ENCODE peak calls at places on chromosomes 2 and 18, in five cellular contexts. I, J, Q, V and D are unnamed samples.

GRCh38 chr18:7084766-7085080 is 32.9 kb downstream of the LAMA1 start:
- DNase-seq in V (no peak), Q (no peak), I (no peak), J (no peak), D (no peak)

GRCh38 chr2:231321556-231322334 is 73.8 kb upstream of the B3GNT7 start:
- DNase-seq in J (peak), V (peak), I (no peak), Q (no peak), D (peak)

GRCh38 chr2:151306621-151307020 is 17.2 kb upstream of the NMI start:
- DNase-seq in Q (no peak), V (no peak), J (no peak), I (no peak), D (no peak)

GRCh38 chr2:111663471-111663951 is 220.5 kb downstream of the ANAPC1 start:
- DNase-seq in Q (no peak), J (no peak), V (no peak), I (no peak), D (no peak)

GRCh38 chr18:13813271-13813849 is 10.6 kb upstream of the MC5R start:
- DNase-seq in J (no peak), Q (peak), V (peak), I (peak), D (peak)

GRCh38 chr18:69755041-69755440 is 192.6 kb downstream of the CD226 start:
- DNase-seq in V (no peak), J (no peak), Q (no peak), I (no peak), D (no peak)

GRCh38 chr2:152550386-152550785 is 166.9 kb downstream of the PRPF40A start:
- DNase-seq in J (no peak), Q (no peak), V (no peak), I (no peak), D (no peak)

GRCh38 chr2:241514986-241515737 is 6.8 kb upstream of the STK25 start:
- DNase-seq in Q (peak), I (peak), V (no peak), J (no peak), D (peak)

GRCh38 chr18:70422061-70422965 is 133.5 kb downstream of the SOCS6 start:
- DNase-seq in V (peak), Q (no peak), J (peak), I (no peak), D (no peak)

GRCh38 chr18:67400502-67401117 is 115.9 kb downstream of the DSEL start:
- DNase-seq in J (no peak), I (no peak), Q (no peak), V (no peak), D (no peak)

GRCh38 chr2:240994161-240994896 is 4.1 kb upstream of the SNED1 start:
- DNase-seq in J (peak), I (no peak), Q (no peak), V (peak), D (no peak)

GRCh38 chr2:238601433-238602222 is 174.9 kb downstream of the ASB1 start:
- DNase-seq in I (no peak), V (peak), J (no peak), Q (no peak), D (no peak)

GRCh38 chr18:45978084-45978483 is 11.0 kb upstream of the EPG5 start:
- DNase-seq in J (no peak), I (no peak), V (no peak), Q (peak), D (no peak)

GRCh38 chr2:44148997-44149396 is 19.7 kb upstream of the PPM1B start:
- DNase-seq in J (no peak), Q (no peak), V (no peak), I (no peak), D (no peak)

GRCh38 chr2:147792966-147793617 is 51.7 kb upstream of the ACVR2A start:
- DNase-seq in V (no peak), I (no peak), Q (no peak), J (no peak), D (no peak)

GRCh38 chr2:112198780-112199179 is 56.1 kb downstream of the ZC3H8 start:
- DNase-seq in Q (no peak), J (no peak), I (no peak), V (no peak), D (no peak)

GRCh38 chr18:22363867-22364463 is 53.8 kb downstream of the CTAGE1 start:
- DNase-seq in Q (no peak), J (no peak), V (no peak), I (no peak), D (no peak)

GRCh38 chr2:112010751-112011150 is 44.3 kb upstream of the TMEM87B start:
- DNase-seq in J (peak), V (no peak), Q (no peak), I (no peak), D (no peak)

GRCh38 chr2:54183281-54183680 is 67.9 kb downstream of the ACYP2 start:
- DNase-seq in J (no peak), I (no peak), V (no peak), Q (no peak), D (no peak)

GRCh38 chr2:207970825-207971142 is 54.5 kb downstream of the PLEKHM3 start:
- DNase-seq in Q (no peak), V (no peak), I (no peak), J (no peak), D (no peak)

GRCh38 chr2:72883356-72883962 is 3.7 kb upstream of the SPR start:
- DNase-seq in I (peak), Q (no peak), J (no peak), V (no peak), D (no peak)

GRCh38 chr2:69509011-69509749 is 71.9 kb upstream of the NFU1 start:
- DNase-seq in V (no peak), Q (no peak), I (no peak), J (no peak), D (no peak)

GRCh38 chr2:30232801-30233130 is 1.4 kb downstream of the LBH start:
- DNase-seq in Q (no peak), I (no peak), V (no peak), J (no peak), D (no peak)

GRCh38 chr2:44906972-44907371 is 34.5 kb upstream of the SIX3 start:
- DNase-seq in V (no peak), Q (no peak), J (no peak), I (no peak), D (no peak)

GRCh38 chr2:196980498-196980897 is 54.0 kb upstream of the PGAP1 start:
- DNase-seq in V (no peak), J (no peak), I (no peak), Q (no peak), D (no peak)

GRCh38 chr2:148876589-148877402 is 1.8 kb downstream of the KIF5C start:
- DNase-seq in I (no peak), V (no peak), J (peak), Q (peak), D (peak)

GRCh38 chr2:186734957-186735734 is 41.3 kb downstream of the FAM171B start:
- DNase-seq in V (no peak), Q (no peak), I (no peak), J (no peak), D (no peak)

GRCh38 chr2:53584986-53585385 is 182.6 kb upstream of the CHAC2 start:
- DNase-seq in I (no peak), Q (no peak), J (no peak), V (no peak), D (no peak)

GRCh38 chr2:182444806-182445205 is 18.0 kb upstream of the PDE1A start:
- DNase-seq in V (no peak), Q (no peak), J (no peak), I (no peak), D (no peak)

GRCh38 chr2:240586919-240587800 is 626 bp downstream of the CAPN10 start:
- DNase-seq in I (peak), J (peak), Q (peak), V (peak), D (peak)

GRCh38 chr18:59200787-59201186 is 19.2 kb upstream of the GRP start:
- DNase-seq in V (no peak), Q (peak), J (no peak), I (no peak), D (no peak)
- TF ChIP-seq CTCF in V (no peak), Q (no peak), J (no peak), I (no peak), D (no peak)

DNA sequence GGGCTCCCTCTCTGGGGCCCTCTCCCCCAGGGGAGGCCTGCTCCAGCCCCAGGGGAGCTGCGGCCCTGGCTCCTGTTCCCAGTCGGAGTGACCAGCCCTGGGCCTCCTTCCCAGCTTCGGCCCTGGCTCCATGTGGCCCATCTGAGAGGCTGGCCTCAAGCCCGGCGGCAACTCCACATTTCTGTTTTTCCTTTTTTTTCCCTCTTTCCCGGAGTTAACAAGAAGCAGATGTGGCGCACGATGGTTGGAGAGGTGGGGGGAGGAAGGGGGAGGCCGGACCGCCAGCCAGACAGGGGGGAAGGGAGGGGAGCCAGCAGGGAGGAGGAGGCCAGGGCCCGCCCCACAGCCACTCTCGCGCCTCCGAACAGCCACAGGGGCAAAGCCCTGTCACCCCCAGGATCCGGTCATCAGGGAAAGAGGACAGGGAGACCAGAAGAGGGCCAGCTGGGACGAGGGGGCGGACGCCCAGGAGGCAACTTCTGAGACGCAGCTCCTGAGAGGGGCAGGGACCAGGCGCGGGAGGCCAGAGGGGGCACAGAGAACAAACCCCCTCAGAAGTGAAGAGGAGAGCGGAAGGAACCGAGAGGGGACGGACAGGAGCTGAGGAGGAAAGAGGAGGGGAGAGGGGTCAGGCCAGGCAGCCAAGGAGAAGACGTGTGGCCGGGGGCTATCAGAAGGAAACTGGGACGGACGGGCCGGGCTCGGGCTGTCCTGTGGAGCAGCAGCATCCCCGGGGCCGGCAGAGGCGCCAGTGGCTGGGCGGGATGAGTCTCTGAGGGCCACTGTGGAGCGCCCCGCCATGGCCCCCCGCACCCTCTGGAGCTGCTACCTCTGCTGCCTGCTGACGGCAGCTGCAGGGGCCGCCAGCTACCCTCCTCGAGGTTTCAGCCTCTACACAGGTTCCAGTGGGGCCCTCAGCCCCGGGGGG is at the start of gene EMILIN1:
- DNase-seq in Q (no peak), V (peak), I (no peak), J (peak), D (no peak)
- TF ChIP-seq CTCF in Q (no peak), V (no peak), I (no peak), J (no peak), D (no peak)

GRCh38 chr2:75481041-75481836 is 79.5 kb downstream of the EVA1A start:
- DNase-seq in I (no peak), Q (peak), J (no peak), V (no peak), D (no peak)
- TF ChIP-seq CTCF in I (no peak), Q (peak), J (no peak), V (no peak), D (no peak)

DNA sequence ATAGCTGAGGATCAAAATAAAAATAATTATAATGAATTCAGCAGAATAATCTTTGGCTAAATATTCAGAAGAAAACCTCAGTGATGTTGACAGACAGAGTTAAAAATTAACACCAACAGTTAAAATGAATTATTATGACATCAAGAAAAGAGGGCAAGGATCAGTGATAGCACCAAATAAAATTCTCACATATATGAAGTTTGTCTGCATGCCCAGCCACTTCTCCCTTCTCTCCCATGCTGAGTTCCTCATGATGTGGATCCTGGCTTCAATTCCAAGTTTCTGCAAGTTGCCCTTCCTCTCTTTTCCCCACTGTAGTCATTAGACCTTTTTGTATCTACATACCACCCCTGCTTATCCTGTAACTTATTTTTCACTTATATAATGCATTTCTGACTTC is 6.8 kb downstream of the STRADB start:
- DNase-seq in V (no peak), I (no peak), J (no peak), Q (no peak), D (no peak)
- TF ChIP-seq CTCF in V (no peak), I (no peak), J (no peak), Q (no peak), D (no peak)

DNA sequence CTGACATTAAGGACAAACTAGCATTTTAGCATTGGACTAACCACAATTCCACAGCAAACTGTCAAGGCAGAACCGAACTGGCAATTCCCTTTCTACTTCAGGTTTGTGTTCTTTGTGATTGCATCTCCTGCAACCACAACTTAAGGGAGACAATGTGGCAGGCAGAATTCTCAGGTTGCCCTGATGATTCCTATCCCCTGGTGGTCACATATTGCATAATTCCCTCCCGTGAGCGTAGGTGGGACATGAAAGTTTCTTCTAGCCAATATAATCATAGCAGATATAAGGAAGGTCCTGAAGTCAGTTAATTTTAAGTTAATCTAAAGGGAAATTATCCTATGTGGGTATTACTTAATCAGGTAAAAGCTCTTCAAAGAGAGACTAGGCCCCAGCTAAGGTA is 45.8 kb upstream of the TNP1 start:
- DNase-seq in J (no peak), I (no peak), V (no peak), Q (no peak), D (no peak)
- TF ChIP-seq CTCF in J (no peak), I (no peak), V (no peak), Q (no peak), D (no peak)

GRCh38 chr2:47041065-47041464 is 114.0 kb downstream of the STPG4 start:
- DNase-seq in J (no peak), Q (no peak), I (no peak), V (no peak), D (no peak)

GRCh38 chr2:47041891-47042684 is 113.0 kb downstream of the STPG4 start:
- DNase-seq in J (no peak), V (no peak), I (no peak), Q (no peak), D (no peak)

GRCh38 chr2:47043891-47044239 is 111.2 kb downstream of the STPG4 start:
- DNase-seq in I (no peak), Q (no peak), J (no peak), V (no peak), D (no peak)

GRCh38 chr2:47040662-47041061 is 114.4 kb downstream of the STPG4 start:
- DNase-seq in I (no peak), J (no peak), Q (no peak), V (no peak), D (no peak)

DNA sequence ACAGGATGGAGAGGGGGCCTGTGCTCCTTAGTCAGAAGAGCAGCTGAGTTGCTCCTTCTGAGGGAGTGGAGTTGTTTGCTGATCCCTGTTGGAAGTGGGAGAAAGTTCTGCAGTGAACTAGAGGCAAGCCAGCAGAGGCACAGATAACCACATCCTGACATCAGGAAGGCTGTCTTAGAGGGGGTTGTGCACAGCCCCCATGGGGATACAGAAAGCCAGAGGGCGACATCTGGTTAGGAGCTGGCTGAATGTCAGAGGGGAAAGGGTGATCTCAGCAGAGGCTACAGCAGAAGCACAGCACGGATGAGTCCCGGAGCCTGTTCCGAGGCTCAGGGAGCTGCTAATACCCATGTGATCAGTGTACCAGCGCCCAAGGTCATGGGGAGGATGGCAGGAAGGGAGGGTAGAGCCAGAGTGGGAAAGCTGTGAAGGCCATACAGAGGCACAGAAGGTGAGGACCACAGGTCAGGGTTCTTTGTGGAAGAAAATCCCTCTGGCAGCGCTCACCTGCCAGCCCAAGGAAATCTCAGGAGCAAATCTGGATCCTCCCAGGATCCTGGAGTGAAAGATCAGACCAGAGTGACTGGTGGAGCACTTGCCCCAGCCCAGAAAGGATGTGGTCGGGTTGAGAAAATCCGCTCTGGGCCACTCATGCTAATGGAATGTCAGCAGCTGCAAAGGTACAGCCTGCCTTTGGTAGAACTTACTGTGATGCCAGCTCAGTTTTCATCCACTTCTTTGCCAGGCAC is 111.8 kb downstream of the STPG4 start:
- DNase-seq in Q (no peak), I (no peak), V (no peak), J (no peak), D (no peak)
- TF ChIP-seq CTCF in Q (no peak), I (no peak), V (no peak), J (no peak), D (no peak)

DNA sequence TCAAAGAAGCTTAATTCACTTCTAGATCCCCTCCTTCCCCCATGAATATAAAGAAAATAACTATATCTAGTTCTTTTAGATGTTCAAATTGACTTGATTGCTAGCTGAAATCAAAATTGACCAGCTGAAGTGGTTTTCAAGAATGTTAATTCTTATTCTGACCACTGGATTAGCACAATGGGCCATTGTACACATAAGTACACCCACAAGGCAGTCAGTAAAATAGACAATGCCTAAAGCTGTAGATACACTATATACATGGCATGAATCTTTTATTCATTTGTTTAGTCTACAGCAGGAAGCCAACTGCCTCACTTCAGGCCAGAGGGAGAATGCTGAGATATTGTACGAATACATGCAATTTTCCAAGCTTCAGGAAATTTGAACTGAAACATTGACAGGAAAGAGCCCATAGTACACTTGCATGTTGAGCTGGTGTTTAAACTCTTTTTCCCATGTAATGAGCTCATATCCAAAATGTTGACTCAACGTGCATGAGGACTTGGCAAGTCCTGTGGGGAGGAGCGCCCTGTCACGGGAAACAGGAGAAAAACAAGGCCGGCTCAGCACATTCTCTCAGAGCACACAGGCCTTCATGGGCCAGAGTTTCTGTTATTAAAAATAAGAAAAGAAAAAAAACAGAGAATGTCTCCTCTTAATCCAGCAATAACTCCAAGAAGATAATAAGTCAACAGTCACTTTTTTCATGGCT is 111.6 kb upstream of the CYP1B1 start:
- DNase-seq in I (no peak), V (peak), Q (no peak), J (peak), D (no peak)
- TF ChIP-seq CTCF in I (no peak), V (no peak), Q (no peak), J (no peak), D (no peak)

GRCh38 chr2:159118859-159119510 is 150.5 kb downstream of the TANC1 start:
- DNase-seq in Q (no peak), I (peak), V (no peak), J (no peak), D (no peak)
- TF ChIP-seq CTCF in Q (no peak), I (no peak), V (no peak), J (peak), D (no peak)

GRCh38 chr18:50644807-50645206 is 84.9 kb downstream of the MAPK4 start:
- DNase-seq in Q (peak), V (no peak), J (no peak), I (no peak), D (no peak)
- TF ChIP-seq CTCF in Q (peak), V (no peak), J (no peak), I (peak), D (no peak)

GRCh38 chr2:175009917-175010621 is 4.9 kb upstream of the CHN1 start:
- DNase-seq in J (no peak), V (no peak), I (no peak), Q (no peak), D (no peak)
- TF ChIP-seq CTCF in J (no peak), V (no peak), I (no peak), Q (no peak), D (no peak)